ENCODE peak calls at places on chromosomes 6 and 20, in eight cellular contexts. Z is mucosa of gallbladder; I is progenitor cell of endocrine pancreas; E is SK-N-SH; A is heart right ventricle; D is NCI-H774; U is left cardiac atrium; J is activated CD4-positive, alpha-beta memory T cell treated with anti-CD3 and anti-CD28 coated beads, Interleukin-2, amount 10 ng/mL, durations not matched to agents 7 days and 5 days. K is an unnamed sample.

GRCh38 chr6:17125407-17125806 is 23.6 kb downstream of the STMND1 start:
- DNase-seq in I (no peak), J (no peak), U (no peak), Z (peak), D (no peak), E (no peak), A (no peak), K (no peak)

GRCh38 chr6:80143312-80143960 is 37.0 kb downstream of the BCKDHB start:
- DNase-seq in U (peak), A (peak), J (no peak), Z (peak), I (no peak), E (peak), D (no peak), K (no peak)

GRCh38 chr20:58604410-58604881 is 46.6 kb upstream of the STX16 start:
- DNase-seq in J (no peak), A (no peak), D (no peak), E (peak), Z (peak), I (no peak), U (no peak), K (no peak)

GRCh38 chr6:169248521-169248971 is 5.1 kb downstream of the THBS2 start:
- DNase-seq in J (no peak), A (no peak), D (no peak), Z (no peak), U (no peak), E (no peak), I (no peak), K (no peak)

GRCh38 chr6:149233056-149233715 is 84.3 kb upstream of the TAB2 start:
- DNase-seq in Z (no peak), J (peak), U (no peak), D (peak), E (no peak), I (no peak), A (no peak), K (no peak)

GRCh38 chr6:6788394-6789020 is 200.0 kb downstream of the LY86 start:
- DNase-seq in Z (peak), E (no peak), A (no peak), J (peak), D (peak), U (no peak), I (no peak), K (no peak)

GRCh38 chr6:45253457-45253856 is 74.7 kb upstream of the RUNX2 start:
- DNase-seq in A (no peak), I (no peak), J (no peak), D (no peak), U (no peak), E (no peak), Z (no peak), K (no peak)

GRCh38 chr6:3683331-3683730 is 68.2 kb downstream of the PXDC1 start:
- DNase-seq in E (no peak), U (no peak), J (no peak), A (no peak), D (no peak), I (no peak), Z (no peak), K (no peak)

GRCh38 chr20:19937651-19938420 is 79.3 kb upstream of the NAA20 start:
- DNase-seq in U (no peak), A (no peak), J (peak), D (no peak), E (no peak), I (no peak), Z (no peak), K (no peak)

GRCh38 chr6:159256128-159256527 is 86.9 kb downstream of the FNDC1 start:
- DNase-seq in I (no peak), Z (no peak), A (no peak), J (no peak), D (no peak), U (no peak), E (no peak), K (no peak)

GRCh38 chr6:17281100-17281496 is at the start of gene RBM24:
- DNase-seq in A (peak), J (peak), E (peak), Z (peak), D (peak), I (peak), U (peak), K (peak)

GRCh38 chr20:63691711-63692435 is 4.6 kb upstream of the TNFRSF6B start:
- DNase-seq in I (no peak), J (no peak), A (peak), E (no peak), U (peak), D (no peak), Z (no peak), K (no peak)

GRCh38 chr20:49516916-49517315 is 34.4 kb upstream of the KCNB1 start:
- DNase-seq in U (no peak), I (no peak), Z (no peak), A (no peak), E (no peak), J (no peak), D (no peak), K (no peak)

GRCh38 chr20:34200020-34200419 is 41.2 kb upstream of the ASIP start:
- DNase-seq in U (no peak), D (no peak), E (no peak), J (no peak), Z (no peak), I (no peak), A (no peak), K (no peak)

GRCh38 chr20:48826064-48826463 is 1.7 kb downstream of the PREX1 start:
- DNase-seq in J (no peak), A (no peak), Z (no peak), U (no peak), D (no peak), I (no peak), E (no peak), K (no peak)

GRCh38 chr6:31826793-31827285 is 699 bp upstream of the HSPA1B start:
- DNase-seq in D (no peak), Z (peak), U (peak), I (no peak), A (peak), J (peak), E (no peak), K (peak)

GRCh38 chr6:66772785-66773184 is 1065.8 kb upstream of the EYS start:
- DNase-seq in E (no peak), Z (no peak), U (peak), D (no peak), A (no peak), I (no peak), J (no peak), K (no peak)

GRCh38 chr20:51759769-51760510 is 8.2 kb downstream of the ATP9A start:
- DNase-seq in J (no peak), Z (no peak), I (no peak), E (no peak), D (no peak), U (no peak), A (no peak), K (no peak)

GRCh38 chr6:88246654-88247053 is 80.5 kb upstream of the CNR1 start:
- DNase-seq in U (no peak), D (no peak), Z (no peak), A (no peak), J (no peak), I (no peak), E (no peak), K (no peak)

GRCh38 chr6:31083742-31084354 is 28.5 kb downstream of the C6orf15 start:
- DNase-seq in J (peak), A (no peak), U (no peak), I (peak), D (no peak), Z (peak), E (no peak), K (peak)

GRCh38 chr6:37674161-37674560 is 23.5 kb downstream of the MDGA1 start:
- DNase-seq in Z (no peak), A (no peak), U (no peak), I (no peak), E (peak), J (no peak), D (no peak), K (no peak)

K was measured in endothelial cell.